ENCODE peak calls at places on chromosome 12, in seven cellular contexts. J is endodermal cell, D is tibial artery, B is A549, P is PC-3, K is astrocyte, A is foreskin keratinocyte. C is an unnamed sample.

GRCh38 chr12:46677749-46678148 is 148.0 kb downstream of the SLC38A4 start:
- DNase-seq in J (peak; percentile 69), D (no peak), B (peak; percentile 70), P (peak; percentile 68), K (peak; percentile 28), A (peak; percentile 49), C (no peak)

GRCh38 chr12:27657296-27657695 is 39.0 kb upstream of the REP15 start:
- DNase-seq in J (no peak), D (no peak), B (no peak), P (no peak), K (peak; percentile 11), A (no peak), C (no peak)

GRCh38 chr12:46478123-46478522 is 105.5 kb upstream of the SLC38A2 start:
- DNase-seq in J (no peak), D (no peak), B (no peak), P (no peak), K (no peak), A (no peak), C (no peak)

GRCh38 chr12:38118632-38119031 is 197.9 kb upstream of the ALG10B start:
- DNase-seq in J (no peak), D (no peak), B (no peak), P (no peak), K (no peak), A (no peak), C (no peak)

GRCh38 chr12:14418526-14418925 is 53.0 kb downstream of the ATF7IP start:
- DNase-seq in J (no peak), D (no peak), B (no peak), P (peak; percentile 33), K (peak; percentile 29), A (peak; percentile 20), C (no peak)

GRCh38 chr12:128353271-128353670 is 86.3 kb downstream of the TMEM132C start:
- DNase-seq in J (peak; percentile 54), D (no peak), B (no peak), P (no peak), K (no peak), A (no peak), C (no peak)

GRCh38 chr12:75334384-75335030 is at the start of gene GLIPR1L1:
- DNase-seq in J (peak; percentile 99), D (peak; percentile 91), B (peak; percentile 91), P (peak; percentile 81), K (peak; percentile 85), A (peak; percentile 51), C (peak; percentile 87)

GRCh38 chr12:4564819-4565218 is 2.8 kb downstream of the DYRK4 start:
- DNase-seq in J (no peak), D (no peak), B (no peak), P (no peak), K (no peak), A (no peak), C (no peak)

GRCh38 chr12:106358410-106359241 is 1.1 kb downstream of the POLR3B start:
- DNase-seq in J (no peak), D (peak; percentile 73), B (no peak), P (no peak), K (peak; percentile 75), A (no peak), C (no peak)

GRCh38 chr12:57448669-57449068 is 6.4 kb upstream of the INHBE start:
- DNase-seq in J (no peak), D (no peak), B (no peak), P (no peak), K (no peak), A (no peak), C (no peak)

GRCh38 chr12:52913424-52913821 is 8.5 kb upstream of the KRT8 start:
- DNase-seq in J (peak; percentile 34), D (no peak), B (no peak), P (no peak), K (no peak), A (no peak), C (no peak)

GRCh38 chr12:68359669-68360068 is 27.5 kb upstream of the MDM1 start:
- DNase-seq in J (no peak), D (no peak), B (no peak), P (no peak), K (no peak), A (no peak), C (no peak)

GRCh38 chr12:21819236-21819635 is 44.7 kb upstream of the KCNJ8 start:
- DNase-seq in J (no peak), D (no peak), B (no peak), P (no peak), K (peak; percentile 36), A (peak; percentile 27), C (no peak)

GRCh38 chr12:98574110-98574509 is 19.4 kb upstream of the SLC25A3 start:
- DNase-seq in J (peak; percentile 13), D (no peak), B (peak; percentile 58), P (peak; percentile 73), K (no peak), A (no peak), C (no peak)

GRCh38 chr12:52007158-52007921 is 594 bp downstream of the TAMALIN start:
- DNase-seq in J (peak; percentile 79), D (no peak), B (no peak), P (no peak), K (no peak), A (no peak), C (peak; percentile 67)

GRCh38 chr12:122928033-122928890 is 32.3 kb upstream of the VPS37B start:
- DNase-seq in J (no peak), D (no peak), B (no peak), P (no peak), K (no peak), A (no peak), C (no peak)

GRCh38 chr12:5945071-5946008 is at the start of gene ANO2:
- DNase-seq in J (peak; percentile 89), D (no peak), B (no peak), P (no peak), K (no peak), A (no peak), C (no peak)

GRCh38 chr12:63075376-63076000 is 75.5 kb downstream of the AVPR1A start:
- DNase-seq in J (no peak), D (no peak), B (no peak), P (no peak), K (no peak), A (no peak), C (no peak)

GRCh38 chr12:3958534-3958933 is 85.3 kb upstream of the PARP11 start:
- DNase-seq in J (no peak), D (no peak), B (no peak), P (no peak), K (no peak), A (no peak), C (no peak)

GRCh38 chr12:53049582-53050318 is at the start of gene TNS2:
- DNase-seq in J (peak; percentile 95), D (peak; percentile 95), B (peak; percentile 68), P (peak; percentile 61), K (no peak), A (no peak), C (peak; percentile 87)

GRCh38 chr12:1093166-1093751 is 102.2 kb downstream of the ERC1 start:
- DNase-seq in J (peak; percentile 80), D (no peak), B (peak; percentile 75), P (peak; percentile 77), K (peak; percentile 47), A (no peak), C (no peak)

GRCh38 chr12:58489394-58489793 is 430.9 kb downstream of the LRIG3 start:
- DNase-seq in J (no peak), D (no peak), B (no peak), P (no peak), K (no peak), A (no peak), C (no peak)
- H3K27ac ChIP-seq in J (no peak overlapping the region), D (no peak overlapping the region), B (no peak overlapping the region), P (no peak overlapping the region), K (no peak overlapping the region), A (no peak overlapping the region), C (no peak overlapping the region)

GRCh38 chr12:44500423-44500822 is 375.7 kb downstream of the NELL2 start:
- DNase-seq in J (no peak), D (no peak), B (no peak), P (no peak), K (no peak), A (no peak), C (no peak)

GRCh38 chr12:44502681-44503080 is 373.4 kb downstream of the NELL2 start:
- DNase-seq in J (no peak), D (no peak), B (no peak), P (no peak), K (no peak), A (no peak), C (no peak)

GRCh38 chr12:44497044-44497443 is 379.1 kb downstream of the NELL2 start:
- DNase-seq in J (peak; percentile 75), D (no peak), B (no peak), P (peak; percentile 9), K (no peak), A (no peak), C (no peak)
- TF ChIP-seq CTCF in J (peak; percentile 74), D (no peak), B (no peak), P (peak; percentile 49), K (no peak), A (no peak), C (no peak)

DNA sequence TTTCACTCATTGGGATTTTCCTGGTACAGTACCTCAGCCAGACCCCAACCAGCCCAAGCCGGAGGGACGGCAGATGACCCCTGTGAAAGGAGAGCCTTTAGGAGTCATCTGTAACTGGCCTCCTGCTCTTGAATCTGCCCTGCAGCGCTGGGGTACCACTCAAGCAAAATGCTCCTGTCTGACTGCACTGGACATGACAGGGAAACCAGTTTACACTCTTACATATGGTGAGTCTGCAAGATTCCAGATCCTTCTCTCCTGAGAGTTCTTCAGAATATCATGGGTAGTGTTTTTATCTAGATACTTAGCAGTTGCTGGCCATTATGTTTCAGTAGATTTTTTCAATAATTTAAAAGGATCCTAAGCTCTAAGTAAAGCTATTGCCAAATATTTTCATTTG is 85.3 kb upstream of the ATF1 start:
- DNase-seq in J (no peak), D (no peak), B (no peak), P (no peak), K (no peak), A (no peak), C (no peak)
- H3K27ac ChIP-seq in J (no peak overlapping the region), D (no peak overlapping the region), B (no peak overlapping the region), P (peak overlapping the region; percentile 88), K (no peak overlapping the region), A (no peak overlapping the region), C (no peak overlapping the region)

DNA sequence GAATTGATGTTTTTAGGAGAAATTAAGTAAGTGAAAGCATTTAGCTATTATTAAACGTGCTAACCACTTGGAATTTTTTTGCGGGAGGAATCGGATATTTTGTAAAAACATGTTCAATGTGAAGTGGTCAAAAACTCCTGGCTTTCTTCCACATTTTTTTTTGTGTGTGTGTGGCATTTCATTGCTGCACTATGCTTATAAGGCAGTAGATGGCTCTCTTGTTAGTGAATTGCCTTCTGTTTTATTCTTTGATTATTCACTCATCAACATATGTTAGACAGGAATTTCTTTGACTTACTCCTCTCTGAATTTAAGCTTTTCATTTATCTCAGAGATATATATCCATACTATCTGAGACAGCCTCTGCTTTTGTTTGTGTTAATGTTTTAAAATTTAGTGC is 71.3 kb downstream of the DERA start:
- DNase-seq in J (no peak), D (no peak), B (peak; percentile 18), P (peak; percentile 46), K (peak; percentile 56), A (no peak), C (no peak)
- TF ChIP-seq CTCF in J (peak; percentile 78), D (peak; percentile 27), B (no peak), P (peak; percentile 55), K (peak; percentile 59), A (peak; percentile 70), C (peak; percentile 28)

C was measured in uterus.